ENCODE peak calls at places on chromosomes 11 and 22, in six cellular contexts. W, K, T, Z, Y and J are unnamed samples.

GRCh38 chr22:49566141-49566541 is 261.5 kb downstream of the BRD1 start:
- DNase-seq in W (no peak), K (peak; percentile 18), T (no peak), Z (no peak), Y (no peak), J (no peak)

GRCh38 chr22:40567106-40567505 is 69.4 kb downstream of the MRTFA start:
- DNase-seq in W (no peak), K (no peak), T (no peak), Z (no peak), Y (peak; percentile 59), J (no peak)

GRCh38 chr11:115674831-115675230 is 170.6 kb upstream of the CADM1 start:
- DNase-seq in W (no peak), K (no peak), T (no peak), Z (no peak), Y (no peak), J (no peak)

GRCh38 chr11:94511932-94512781 is at the start of gene C11orf97:
- DNase-seq in W (peak; percentile 75), K (peak; percentile 65), T (peak; percentile 53), Z (peak; percentile 83), Y (peak; percentile 30), J (no peak)

GRCh38 chr11:697028-697491 is 1.4 kb downstream of the TMEM80 start:
- DNase-seq in W (no peak), K (no peak), T (peak; percentile 42), Z (no peak), Y (peak; percentile 90), J (no peak)

GRCh38 chr11:8809605-8810272 is 101.2 kb upstream of the AKIP1 start:
- DNase-seq in W (no peak), K (no peak), T (no peak), Z (peak; percentile 64), Y (no peak), J (no peak)

GRCh38 chr22:24954114-24954463 is 1.6 kb downstream of the KIAA1671 start:
- DNase-seq in W (no peak), K (no peak), T (no peak), Z (no peak), Y (no peak), J (no peak)

GRCh38 chr11:118133816-118134215 is 18.8 kb downstream of the SCN4B start:
- DNase-seq in W (no peak), K (no peak), T (no peak), Z (no peak), Y (no peak), J (no peak)

GRCh38 chr11:75986966-75987365 is 172.0 kb downstream of the UVRAG start:
- DNase-seq in W (no peak), K (no peak), T (no peak), Z (no peak), Y (no peak), J (no peak)

GRCh38 chr22:40525250-40525884 is 111.2 kb downstream of the MRTFA start:
- DNase-seq in W (peak; percentile 81), K (peak; percentile 62), T (no peak), Z (peak; percentile 76), Y (peak; percentile 46), J (no peak)

GRCh38 chr11:78791254-78791653 is 216.6 kb upstream of the NARS2 start:
- DNase-seq in W (no peak), K (no peak), T (no peak), Z (no peak), Y (peak; percentile 85), J (no peak)

DNA sequence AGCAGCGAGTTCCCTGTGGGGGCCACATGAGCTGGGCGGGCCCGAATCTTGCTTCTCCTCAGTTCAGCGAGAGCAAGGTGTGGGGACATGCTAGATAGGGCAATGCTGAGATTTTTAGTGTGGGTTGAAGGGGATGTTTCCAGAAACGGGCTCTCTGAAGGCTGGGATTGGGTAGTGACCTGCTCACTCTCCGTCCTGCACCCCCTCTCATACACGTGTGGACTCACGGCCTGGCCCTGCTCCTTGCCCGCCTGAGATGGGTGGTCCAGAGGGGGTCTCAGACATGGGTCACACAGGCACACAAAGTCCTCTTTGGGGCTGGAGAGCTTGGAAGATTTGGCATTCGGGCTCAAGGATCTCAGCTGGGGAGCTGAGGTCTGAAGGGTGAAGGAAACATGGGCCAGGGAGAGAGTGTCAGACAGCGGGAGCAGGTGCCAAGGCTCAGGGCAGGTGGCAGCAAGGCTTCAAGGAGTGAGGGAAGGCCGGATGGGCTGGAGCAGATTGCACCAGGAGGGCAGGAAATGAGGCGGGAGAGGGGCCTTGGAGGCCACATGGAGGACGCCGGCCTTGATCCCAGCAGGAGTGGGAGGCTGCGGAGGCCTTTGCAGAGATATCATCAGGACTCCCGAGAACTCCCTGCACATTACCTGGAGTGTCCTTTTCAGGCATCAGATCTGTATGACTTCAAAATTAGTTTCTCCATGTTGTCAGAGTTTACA is 74.1 kb downstream of the PARVB start:
- DNase-seq in W (no peak), K (no peak), T (no peak), Z (no peak), Y (no peak), J (no peak)
- H3K4me3 ChIP-seq in W (no peak overlapping the region), K (no peak overlapping the region), T (no peak overlapping the region), Z (no peak overlapping the region), Y (no peak overlapping the region), J (no peak overlapping the region)

GRCh38 chr11:68212421-68213134 is 518 bp downstream of the KMT5B start:
- DNase-seq in W (peak; percentile 84), K (peak; percentile 79), T (peak; percentile 74), Z (peak; percentile 72), Y (peak; percentile 75), J (no peak)
- TF ChIP-seq POLR2A in W (peak; percentile 53), K (peak; percentile 25), T (peak; percentile 12), Z (no peak), Y (no peak), J (peak; percentile 35)

GRCh38 chr22:45212306-45212709 is 28.4 kb downstream of the KIAA0930 start:
- DNase-seq in W (peak; percentile 93), K (peak; percentile 58), T (peak; percentile 77), Z (peak; percentile 74), Y (peak; percentile 96), J (no peak)
- H3K4me3 ChIP-seq in W (peak overlapping the region; percentile 48), K (peak overlapping the region; percentile 12), T (peak overlapping the region; percentile 32), Z (no peak overlapping the region), Y (peak overlapping the region; percentile 30), J (peak overlapping the region; percentile 35)

GRCh38 chr11:15865212-15865987 is 490.9 kb downstream of the SOX6 start:
- DNase-seq in W (no peak), K (no peak), T (no peak), Z (no peak), Y (no peak), J (no peak)
- TF ChIP-seq POLR2A in W (no peak), K (no peak), T (no peak), Z (no peak), Y (no peak), J (no peak)

DNA sequence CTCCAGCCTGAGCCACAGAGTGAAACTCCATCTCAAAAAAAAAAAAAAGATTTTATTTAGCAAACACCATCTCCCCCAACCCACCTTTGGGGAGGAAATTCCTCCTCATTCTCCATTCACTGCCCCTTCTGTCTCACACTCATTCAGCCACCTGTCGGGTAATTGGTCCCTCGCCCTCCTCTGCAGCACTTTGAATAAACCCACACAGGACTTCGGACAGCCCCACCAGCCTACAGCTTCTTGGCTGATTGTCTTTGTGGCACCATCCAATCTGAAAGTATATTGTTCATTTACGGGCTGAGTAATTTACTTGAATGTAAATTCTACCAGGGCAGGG is 7.5 kb upstream of the GGA1 start:
- DNase-seq in W (no peak), K (no peak), T (no peak), Z (no peak), Y (no peak), J (no peak)
- H3K4me3 ChIP-seq in W (no peak overlapping the region), K (peak overlapping the region; percentile 8), T (no peak overlapping the region), Z (no peak overlapping the region), Y (no peak overlapping the region), J (no peak overlapping the region)

GRCh38 chr11:11025087-11025486 is 167.2 kb upstream of the ZBED5 start:
- DNase-seq in W (no peak), K (no peak), T (no peak), Z (no peak), Y (peak; percentile 75), J (no peak)

GRCh38 chr11:11032072-11032471 is 174.2 kb upstream of the ZBED5 start:
- DNase-seq in W (no peak), K (no peak), T (no peak), Z (no peak), Y (no peak), J (no peak)

GRCh38 chr11:11022126-11022730 is 164.4 kb upstream of the ZBED5 start:
- DNase-seq in W (no peak), K (no peak), T (no peak), Z (no peak), Y (peak; percentile 24), J (no peak)

GRCh38 chr11:11027271-11027670 is 169.4 kb upstream of the ZBED5 start:
- DNase-seq in W (no peak), K (no peak), T (no peak), Z (no peak), Y (peak; percentile 85), J (no peak)

DNA sequence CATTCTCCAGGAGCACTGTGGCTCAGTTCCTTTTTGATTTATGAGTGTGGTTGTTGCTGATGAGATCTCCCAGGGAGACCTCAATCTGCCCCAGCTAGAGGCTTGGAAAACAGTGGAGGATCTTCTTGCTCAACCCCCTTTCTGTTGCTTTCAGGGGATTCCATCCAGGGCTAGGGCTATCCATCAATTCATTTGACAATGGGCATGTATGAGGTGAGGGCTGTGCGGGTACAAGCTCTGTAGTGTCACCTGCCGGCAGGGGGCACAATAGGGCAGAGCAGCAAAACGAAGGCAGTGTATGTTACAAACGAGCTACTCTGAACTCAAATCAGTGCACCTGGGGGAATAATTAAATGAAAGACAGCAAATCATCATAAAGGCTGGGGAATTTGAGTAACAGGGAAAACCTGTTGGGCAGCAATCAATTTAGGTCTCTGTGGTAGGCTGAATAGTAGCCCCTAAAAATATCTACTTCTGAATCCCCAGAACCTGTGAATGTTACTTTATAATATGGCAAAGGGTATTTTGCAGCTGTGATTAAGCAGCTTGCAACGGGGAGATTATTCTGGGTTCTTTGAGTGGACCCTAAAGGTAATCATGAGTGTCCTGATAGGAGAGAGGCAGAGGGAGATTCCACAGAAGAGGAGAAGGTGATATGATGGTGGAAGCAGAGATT is 170.3 kb upstream of the ZBED5 start:
- DNase-seq in W (peak; percentile 84), K (peak; percentile 81), T (peak; percentile 49), Z (peak; percentile 82), Y (peak; percentile 44), J (no peak)
- TF ChIP-seq POLR2A in W (no peak), K (no peak), T (no peak), Z (no peak), Y (no peak), J (no peak)